ENCODE peak calls at places on chromosomes 12 and 14, in six cellular contexts. One of them, this sample, is unnamed. For H3K36me3, the result is how much of the 10 kb centered on the place peaks cover.

GRCh38 chr12:44859998-44860689 is 16.0 kb downstream of the NELL2 start:
- DNase-seq in Caco-2: no peak
- DNase-seq in left lung: no peak
- DNase-seq in body of pancreas: no peak
- DNase-seq in IMR-90: no peak
- DNase-seq in CD8-positive, alpha-beta T cell: no peak
- DNase-seq in this sample: no peak

GRCh38 chr14:80523518-80524117 is 312.3 kb upstream of the DIO2 start:
- DNase-seq in Caco-2: no peak
- DNase-seq in left lung: no peak
- DNase-seq in body of pancreas: no peak
- DNase-seq in IMR-90: peak
- DNase-seq in CD8-positive, alpha-beta T cell: no peak
- DNase-seq in this sample: no peak

GRCh38 chr12:108414021-108414420 is 74.9 kb upstream of the CMKLR1 start:
- DNase-seq in Caco-2: no peak
- DNase-seq in left lung: no peak
- DNase-seq in body of pancreas: no peak
- DNase-seq in IMR-90: no peak
- DNase-seq in CD8-positive, alpha-beta T cell: no peak
- DNase-seq in this sample: no peak

GRCh38 chr14:52048641-52049204 is 20.1 kb downstream of the NID2 start:
- DNase-seq in Caco-2: no peak
- DNase-seq in left lung: no peak
- DNase-seq in body of pancreas: no peak
- DNase-seq in IMR-90: no peak
- DNase-seq in CD8-positive, alpha-beta T cell: no peak
- DNase-seq in this sample: no peak

GRCh38 chr12:47573146-47573659 is 132.6 kb downstream of the RPAP3 start:
- DNase-seq in Caco-2: no peak
- DNase-seq in left lung: no peak
- DNase-seq in body of pancreas: no peak
- DNase-seq in IMR-90: no peak
- DNase-seq in CD8-positive, alpha-beta T cell: no peak
- DNase-seq in this sample: no peak

GRCh38 chr14:33950320-33951182 is at the start of gene EGLN3:
- DNase-seq in Caco-2: peak
- DNase-seq in left lung: peak
- DNase-seq in body of pancreas: peak
- DNase-seq in IMR-90: peak
- DNase-seq in CD8-positive, alpha-beta T cell: peak
- DNase-seq in this sample: peak

GRCh38 chr12:38585090-38585489 is 268.5 kb downstream of the ALG10B start:
- DNase-seq in Caco-2: no peak
- DNase-seq in left lung: no peak
- DNase-seq in body of pancreas: no peak
- DNase-seq in IMR-90: no peak
- DNase-seq in CD8-positive, alpha-beta T cell: no peak
- DNase-seq in this sample: no peak

GRCh38 chr12:86158956-86159355 is 97.2 kb downstream of the MGAT4C start:
- DNase-seq in Caco-2: no peak
- DNase-seq in left lung: no peak
- DNase-seq in body of pancreas: no peak
- DNase-seq in IMR-90: peak
- DNase-seq in CD8-positive, alpha-beta T cell: no peak
- DNase-seq in this sample: no peak

GRCh38 chr14:49586673-49587460 is 687 bp upstream of the RPS29 start:
- DNase-seq in Caco-2: peak
- DNase-seq in left lung: no peak
- DNase-seq in body of pancreas: no peak
- DNase-seq in IMR-90: peak
- DNase-seq in CD8-positive, alpha-beta T cell: peak
- DNase-seq in this sample: peak

GRCh38 chr14:103550451-103551337 is 11.8 kb downstream of the BAG5 start:
- DNase-seq in Caco-2: no peak
- DNase-seq in left lung: no peak
- DNase-seq in body of pancreas: no peak
- DNase-seq in IMR-90: no peak
- DNase-seq in CD8-positive, alpha-beta T cell: no peak
- DNase-seq in this sample: no peak
- TF ChIP-seq CTCF in Caco-2: no peak
- TF ChIP-seq CTCF in left lung: no peak
- TF ChIP-seq CTCF in body of pancreas: no peak
- TF ChIP-seq CTCF in IMR-90: no peak
- TF ChIP-seq CTCF in CD8-positive, alpha-beta T cell: no peak
- TF ChIP-seq CTCF in this sample: no peak

DNA sequence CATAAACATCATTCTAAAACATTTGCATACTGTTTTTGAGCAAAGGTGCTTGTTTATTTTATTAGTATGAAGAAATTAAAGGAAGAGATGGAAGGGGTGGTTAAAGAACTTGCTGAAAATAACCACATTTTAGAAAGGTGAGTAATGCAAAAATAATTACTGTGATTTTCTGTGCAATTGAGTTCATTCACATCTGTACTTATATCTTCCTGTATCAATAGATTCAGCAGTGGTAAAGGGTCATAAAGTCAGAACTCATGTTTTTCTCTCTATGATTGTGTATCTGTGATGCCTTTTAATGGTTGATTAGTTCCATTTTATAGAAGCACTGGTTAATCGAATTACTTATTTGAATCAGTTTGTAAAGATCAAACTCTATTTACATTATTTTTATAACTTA is 46.0 kb downstream of the TBK1 start:
- DNase-seq in Caco-2: no peak
- DNase-seq in left lung: no peak
- DNase-seq in body of pancreas: no peak
- DNase-seq in IMR-90: no peak
- DNase-seq in CD8-positive, alpha-beta T cell: no peak
- DNase-seq in this sample: no peak
- H3K36me3 ChIP-seq in Caco-2: under half
- H3K36me3 ChIP-seq in left lung: half or more
- H3K36me3 ChIP-seq in body of pancreas: under half
- H3K36me3 ChIP-seq in IMR-90: under half
- H3K36me3 ChIP-seq in CD8-positive, alpha-beta T cell: under half
- H3K36me3 ChIP-seq in this sample: under half

GRCh38 chr14:90191585-90191984 is 64.8 kb upstream of the PSMC1 start:
- DNase-seq in Caco-2: no peak
- DNase-seq in left lung: no peak
- DNase-seq in body of pancreas: no peak
- DNase-seq in IMR-90: no peak
- DNase-seq in CD8-positive, alpha-beta T cell: no peak
- DNase-seq in this sample: no peak

GRCh38 chr14:90194706-90195105 is 61.6 kb upstream of the PSMC1 start:
- DNase-seq in Caco-2: no peak
- DNase-seq in left lung: no peak
- DNase-seq in body of pancreas: no peak
- DNase-seq in IMR-90: no peak
- DNase-seq in CD8-positive, alpha-beta T cell: no peak
- DNase-seq in this sample: no peak

GRCh38 chr14:90198541-90198940 is 57.8 kb upstream of the PSMC1 start:
- DNase-seq in Caco-2: no peak
- DNase-seq in left lung: no peak
- DNase-seq in body of pancreas: no peak
- DNase-seq in IMR-90: no peak
- DNase-seq in CD8-positive, alpha-beta T cell: no peak
- DNase-seq in this sample: no peak

GRCh38 chr14:90191154-90191553 is 65.2 kb upstream of the PSMC1 start:
- DNase-seq in Caco-2: no peak
- DNase-seq in left lung: no peak
- DNase-seq in body of pancreas: peak
- DNase-seq in IMR-90: no peak
- DNase-seq in CD8-positive, alpha-beta T cell: no peak
- DNase-seq in this sample: no peak

GRCh38 chr14:90193925-90194324 is 62.4 kb upstream of the PSMC1 start:
- DNase-seq in Caco-2: peak
- DNase-seq in left lung: no peak
- DNase-seq in body of pancreas: no peak
- DNase-seq in IMR-90: no peak
- DNase-seq in CD8-positive, alpha-beta T cell: no peak
- DNase-seq in this sample: no peak
- TF ChIP-seq CTCF in Caco-2: peak
- TF ChIP-seq CTCF in left lung: no peak
- TF ChIP-seq CTCF in body of pancreas: no peak
- TF ChIP-seq CTCF in IMR-90: peak
- TF ChIP-seq CTCF in CD8-positive, alpha-beta T cell: no peak
- TF ChIP-seq CTCF in this sample: peak

DNA sequence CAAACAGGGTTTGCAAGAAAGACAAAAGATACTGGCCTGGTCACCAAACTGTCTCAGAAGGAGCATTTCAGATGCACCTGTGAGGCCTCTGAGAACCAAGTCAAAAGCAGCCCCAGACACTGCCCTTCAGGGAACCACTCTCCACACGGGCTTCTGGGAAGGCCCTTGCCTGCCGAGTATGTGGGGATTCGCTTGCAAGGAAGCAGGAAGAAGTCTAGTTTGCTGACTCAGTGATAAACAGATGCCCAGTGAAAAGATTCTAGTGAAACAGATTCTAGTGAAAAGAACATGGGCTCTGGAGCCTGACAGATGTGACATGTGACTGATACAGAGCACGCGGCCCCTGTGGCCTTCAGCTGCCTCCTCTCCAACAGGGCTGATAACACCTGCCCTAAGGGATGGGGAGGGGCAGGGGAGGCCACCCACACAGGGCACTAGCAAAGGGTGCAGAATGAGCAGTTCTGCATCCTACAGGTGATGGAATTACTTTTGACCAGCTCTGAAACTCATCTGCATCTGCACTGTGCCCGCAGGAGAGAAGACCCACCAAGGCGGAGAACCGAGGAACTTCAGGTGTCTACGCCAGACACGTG is 19.1 kb downstream of the AMN start:
- DNase-seq in Caco-2: no peak
- DNase-seq in left lung: no peak
- DNase-seq in body of pancreas: no peak
- DNase-seq in IMR-90: peak
- DNase-seq in CD8-positive, alpha-beta T cell: no peak
- DNase-seq in this sample: no peak
- H3K36me3 ChIP-seq in Caco-2: under half
- H3K36me3 ChIP-seq in left lung: half or more
- H3K36me3 ChIP-seq in body of pancreas: under half
- H3K36me3 ChIP-seq in IMR-90: half or more
- H3K36me3 ChIP-seq in CD8-positive, alpha-beta T cell: under half
- H3K36me3 ChIP-seq in this sample: under half

GRCh38 chr14:59425322-59425945 is 39.7 kb downstream of the GPR135 start:
- DNase-seq in Caco-2: no peak
- DNase-seq in left lung: no peak
- DNase-seq in body of pancreas: no peak
- DNase-seq in IMR-90: peak
- DNase-seq in CD8-positive, alpha-beta T cell: no peak
- DNase-seq in this sample: peak
- TF ChIP-seq CTCF in Caco-2: no peak
- TF ChIP-seq CTCF in left lung: no peak
- TF ChIP-seq CTCF in body of pancreas: no peak
- TF ChIP-seq CTCF in IMR-90: no peak
- TF ChIP-seq CTCF in CD8-positive, alpha-beta T cell: no peak
- TF ChIP-seq CTCF in this sample: peak

DNA sequence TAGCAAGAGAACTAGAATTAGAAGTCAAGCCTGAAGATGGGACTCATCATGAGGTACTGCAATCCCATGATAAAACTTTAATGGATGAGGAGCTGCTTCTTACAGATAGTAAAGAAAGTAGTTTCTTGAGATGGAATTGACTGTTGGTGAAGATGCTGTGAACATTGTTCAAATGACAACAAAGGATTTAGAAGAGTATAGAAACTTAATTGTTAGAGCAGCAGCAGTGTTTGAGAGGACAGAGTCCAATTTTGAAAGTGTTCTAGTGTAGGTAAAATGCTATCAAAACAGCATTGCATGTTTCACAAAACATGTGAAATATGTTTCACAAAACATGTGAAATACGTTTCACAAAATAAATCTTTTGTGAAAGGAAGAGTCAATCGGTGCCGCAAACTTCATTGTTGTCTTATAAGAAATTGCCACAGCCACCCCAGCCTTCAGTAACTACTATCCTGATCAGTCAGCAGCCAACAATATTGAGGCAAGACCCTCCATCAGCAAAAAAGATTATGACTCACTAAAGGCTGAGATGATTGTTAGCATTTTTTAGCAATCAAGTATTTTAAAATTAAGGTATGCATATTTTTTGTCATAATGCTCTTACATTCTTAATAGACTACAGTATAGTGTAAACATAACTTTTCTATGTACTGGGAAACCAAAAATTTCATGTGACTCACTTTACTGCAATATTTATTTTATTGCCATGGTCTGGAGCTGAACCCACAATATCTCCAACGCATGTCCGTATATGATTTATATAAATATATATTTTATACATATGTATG is 173.4 kb upstream of the BMP4 start:
- DNase-seq in Caco-2: no peak
- DNase-seq in left lung: no peak
- DNase-seq in body of pancreas: no peak
- DNase-seq in IMR-90: peak
- DNase-seq in CD8-positive, alpha-beta T cell: no peak
- DNase-seq in this sample: no peak
- H3K36me3 ChIP-seq in Caco-2: under half
- H3K36me3 ChIP-seq in left lung: under half
- H3K36me3 ChIP-seq in body of pancreas: under half
- H3K36me3 ChIP-seq in IMR-90: under half
- H3K36me3 ChIP-seq in CD8-positive, alpha-beta T cell: under half
- H3K36me3 ChIP-seq in this sample: under half

GRCh38 chr12:31705651-31706050 is 23.2 kb downstream of the AMN1 start:
- DNase-seq in Caco-2: no peak
- DNase-seq in left lung: no peak
- DNase-seq in body of pancreas: no peak
- DNase-seq in IMR-90: no peak
- DNase-seq in CD8-positive, alpha-beta T cell: no peak
- DNase-seq in this sample: no peak

GRCh38 chr12:31702047-31702446 is 26.8 kb downstream of the AMN1 start:
- DNase-seq in Caco-2: peak
- DNase-seq in left lung: no peak
- DNase-seq in body of pancreas: no peak
- DNase-seq in IMR-90: peak
- DNase-seq in CD8-positive, alpha-beta T cell: no peak
- DNase-seq in this sample: peak
- TF ChIP-seq CTCF in Caco-2: peak
- TF ChIP-seq CTCF in left lung: no peak
- TF ChIP-seq CTCF in body of pancreas: no peak
- TF ChIP-seq CTCF in IMR-90: no peak
- TF ChIP-seq CTCF in CD8-positive, alpha-beta T cell: no peak
- TF ChIP-seq CTCF in this sample: peak

GRCh38 chr14:77469041-77469440 is 11.1 kb downstream of the AHSA1 start:
- DNase-seq in Caco-2: peak
- DNase-seq in left lung: no peak
- DNase-seq in body of pancreas: no peak
- DNase-seq in IMR-90: no peak
- DNase-seq in CD8-positive, alpha-beta T cell: no peak
- DNase-seq in this sample: no peak
- H3K36me3 ChIP-seq in Caco-2: under half
- H3K36me3 ChIP-seq in left lung: half or more
- H3K36me3 ChIP-seq in body of pancreas: under half
- H3K36me3 ChIP-seq in IMR-90: under half
- H3K36me3 ChIP-seq in CD8-positive, alpha-beta T cell: under half
- H3K36me3 ChIP-seq in this sample: under half

GRCh38 chr14:76514599-76514998 is 138.7 kb downstream of the ESRRB start:
- DNase-seq in Caco-2: peak
- DNase-seq in left lung: no peak
- DNase-seq in body of pancreas: peak
- DNase-seq in IMR-90: peak
- DNase-seq in CD8-positive, alpha-beta T cell: no peak
- DNase-seq in this sample: no peak
- TF ChIP-seq CTCF in Caco-2: no peak
- TF ChIP-seq CTCF in left lung: peak
- TF ChIP-seq CTCF in body of pancreas: peak
- TF ChIP-seq CTCF in IMR-90: peak
- TF ChIP-seq CTCF in CD8-positive, alpha-beta T cell: no peak
- TF ChIP-seq CTCF in this sample: peak

GRCh38 chr14:22907429-22907828 is 11.5 kb downstream of the RBM23 start:
- DNase-seq in Caco-2: no peak
- DNase-seq in left lung: no peak
- DNase-seq in body of pancreas: no peak
- DNase-seq in IMR-90: no peak
- DNase-seq in CD8-positive, alpha-beta T cell: no peak
- DNase-seq in this sample: no peak
- H3K36me3 ChIP-seq in Caco-2: under half
- H3K36me3 ChIP-seq in left lung: half or more
- H3K36me3 ChIP-seq in body of pancreas: under half
- H3K36me3 ChIP-seq in IMR-90: under half
- H3K36me3 ChIP-seq in CD8-positive, alpha-beta T cell: half or more
- H3K36me3 ChIP-seq in this sample: half or more

This sample was measured in cardiac muscle cell.